ENCODE peak calls at places on chromosomes 2 and 18, in eight cellular contexts. V, O, A, K, I, E, Z and B are unnamed samples.

GRCh38 chr18:59123588-59124369 is 15.9 kb upstream of the SEC11C start:
- DNase-seq in V (no peak), O (no peak), A (no peak), K (no peak), I (no peak), E (peak), Z (peak), B (no peak)

GRCh38 chr2:75294362-75294761 is 95.0 kb upstream of the TACR1 start:
- DNase-seq in V (no peak), O (no peak), A (no peak), K (no peak), I (no peak), E (no peak), Z (no peak), B (no peak)

GRCh38 chr2:176854062-176854461 is 358.5 kb upstream of the HNRNPA3 start:
- DNase-seq in V (no peak), O (no peak), A (no peak), K (no peak), I (peak), E (no peak), Z (no peak), B (no peak)

GRCh38 chr2:149068996-149069888 is 30.7 kb downstream of the LYPD6B start:
- DNase-seq in V (no peak), O (no peak), A (no peak), K (no peak), I (no peak), E (no peak), Z (no peak), B (no peak)

GRCh38 chr2:151952691-151953456 is 124.7 kb upstream of the ARL5A start:
- DNase-seq in V (no peak), O (no peak), A (no peak), K (no peak), I (no peak), E (no peak), Z (no peak), B (no peak)

GRCh38 chr18:27583021-27583420 is 397.9 kb upstream of the CHST9 start:
- DNase-seq in V (no peak), O (no peak), A (no peak), K (no peak), I (no peak), E (no peak), Z (no peak), B (no peak)

GRCh38 chr2:73979686-73980085 is 5.0 kb upstream of the TET3 start:
- DNase-seq in V (no peak), O (no peak), A (no peak), K (no peak), I (no peak), E (peak), Z (peak), B (no peak)

GRCh38 chr2:120622886-120623753 is 112.5 kb upstream of the GLI2 start:
- DNase-seq in V (no peak), O (no peak), A (no peak), K (no peak), I (no peak), E (no peak), Z (no peak), B (no peak)

GRCh38 chr2:102826904-102827303 is 65.1 kb downstream of the TMEM182 start:
- DNase-seq in V (no peak), O (no peak), A (no peak), K (no peak), I (no peak), E (no peak), Z (no peak), B (no peak)

GRCh38 chr2:217414429-217414828 is 554.6 kb upstream of the TNP1 start:
- DNase-seq in V (no peak), O (no peak), A (no peak), K (no peak), I (no peak), E (no peak), Z (no peak), B (no peak)

GRCh38 chr2:10776231-10776977 is 36.2 kb downstream of the PDIA6 start:
- DNase-seq in V (no peak), O (no peak), A (no peak), K (no peak), I (no peak), E (no peak), Z (no peak), B (no peak)

GRCh38 chr2:134718095-134718955 is 475 bp downstream of the TMEM163 start:
- DNase-seq in V (no peak), O (no peak), A (no peak), K (peak), I (no peak), E (peak), Z (no peak), B (no peak)

GRCh38 chr18:62282188-62282629 is 42.9 kb upstream of the TNFRSF11A start:
- DNase-seq in V (no peak), O (no peak), A (no peak), K (no peak), I (no peak), E (no peak), Z (no peak), B (no peak)

GRCh38 chr2:190835303-190835930 is 45.2 kb upstream of the GLS start:
- DNase-seq in V (no peak), O (no peak), A (peak), K (no peak), I (no peak), E (peak), Z (peak), B (no peak)

GRCh38 chr2:162258686-162259085 is 15.4 kb upstream of the FAP start:
- DNase-seq in V (no peak), O (no peak), A (no peak), K (no peak), I (no peak), E (no peak), Z (no peak), B (no peak)

GRCh38 chr18:73896685-73897084 is 250.9 kb downstream of the FBXO15 start:
- DNase-seq in V (no peak), O (no peak), A (no peak), K (no peak), I (no peak), E (no peak), Z (no peak), B (no peak)

GRCh38 chr2:151305129-151305691 is 15.7 kb upstream of the NMI start:
- DNase-seq in V (no peak), O (no peak), A (no peak), K (no peak), I (no peak), E (no peak), Z (no peak), B (no peak)

GRCh38 chr2:2269426-2269825 is 61.6 kb downstream of the MYT1L start:
- DNase-seq in V (no peak), O (no peak), A (no peak), K (no peak), I (no peak), E (no peak), Z (no peak), B (no peak)

GRCh38 chr18:22579271-22579670 is 161.6 kb upstream of the CTAGE1 start:
- DNase-seq in V (no peak), O (no peak), A (no peak), K (no peak), I (no peak), E (no peak), Z (no peak), B (no peak)

GRCh38 chr2:186919272-186919671 is 70.3 kb upstream of the ZSWIM2 start:
- DNase-seq in V (no peak), O (no peak), A (no peak), K (no peak), I (no peak), E (peak), Z (peak), B (no peak)

GRCh38 chr2:240469747-240470146 is 34.3 kb downstream of the GPC1 start:
- DNase-seq in V (no peak), O (no peak), A (no peak), K (no peak), I (no peak), E (no peak), Z (no peak), B (no peak)

GRCh38 chr2:19176977-19177376 is 181.4 kb downstream of the OSR1 start:
- DNase-seq in V (no peak), O (no peak), A (no peak), K (no peak), I (no peak), E (no peak), Z (no peak), B (no peak)

GRCh38 chr2:130810490-130810889 is 26.2 kb upstream of the ARHGEF4 start:
- DNase-seq in V (no peak), O (no peak), A (no peak), K (no peak), I (no peak), E (no peak), Z (no peak), B (no peak)

GRCh38 chr2:239293450-239294430 is 107.1 kb downstream of the HDAC4 start:
- DNase-seq in V (peak), O (no peak), A (no peak), K (no peak), I (no peak), E (no peak), Z (no peak), B (peak)

GRCh38 chr2:122011493-122012270 is 256.2 kb downstream of the TSN start:
- DNase-seq in V (no peak), O (no peak), A (no peak), K (no peak), I (no peak), E (no peak), Z (no peak), B (no peak)